ENCODE peak calls at places on chromosome 10, in eight cellular contexts. One of them, this sample, is unnamed.

GRCh38 chr10:88989824-88990527 is 622 bp upstream of the FAS start:
- DNase-seq in NCI-H510A: no peak
- DNase-seq in neural crest cell: no peak
- DNase-seq in nucleus accumbens: no peak
- DNase-seq in Caki2: no peak
- DNase-seq in ascending aorta: no peak
- DNase-seq in CD8-positive, alpha-beta memory T cell: no peak
- DNase-seq in left ventricle myocardium inferior: no peak
- DNase-seq in this sample: no peak

GRCh38 chr10:22849077-22849810 is 78.6 kb upstream of the ARMC3 start:
- DNase-seq in Caki2: no peak
- DNase-seq in neural crest cell: peak
- DNase-seq in left ventricle myocardium inferior: peak
- DNase-seq in NCI-H510A: no peak
- DNase-seq in ascending aorta: peak
- DNase-seq in CD8-positive, alpha-beta memory T cell: no peak
- DNase-seq in nucleus accumbens: peak
- DNase-seq in this sample: no peak

GRCh38 chr10:122548699-122549098 is 11.9 kb upstream of the DMBT1 start:
- DNase-seq in ascending aorta: no peak
- DNase-seq in nucleus accumbens: no peak
- DNase-seq in Caki2: no peak
- DNase-seq in neural crest cell: no peak
- DNase-seq in left ventricle myocardium inferior: no peak
- DNase-seq in NCI-H510A: no peak
- DNase-seq in CD8-positive, alpha-beta memory T cell: no peak
- DNase-seq in this sample: no peak

GRCh38 chr10:72058989-72059842 is 29.1 kb downstream of the SPOCK2 start:
- DNase-seq in NCI-H510A: no peak
- DNase-seq in nucleus accumbens: no peak
- DNase-seq in left ventricle myocardium inferior: no peak
- DNase-seq in neural crest cell: no peak
- DNase-seq in Caki2: no peak
- DNase-seq in CD8-positive, alpha-beta memory T cell: no peak
- DNase-seq in ascending aorta: no peak
- DNase-seq in this sample: no peak

GRCh38 chr10:59894114-59894513 is 12.2 kb downstream of the CCDC6 start:
- DNase-seq in nucleus accumbens: no peak
- DNase-seq in neural crest cell: no peak
- DNase-seq in ascending aorta: no peak
- DNase-seq in CD8-positive, alpha-beta memory T cell: no peak
- DNase-seq in Caki2: no peak
- DNase-seq in NCI-H510A: no peak
- DNase-seq in left ventricle myocardium inferior: no peak
- DNase-seq in this sample: no peak

GRCh38 chr10:94607111-94607510 is 61.5 kb downstream of the HELLS start:
- DNase-seq in ascending aorta: no peak
- DNase-seq in nucleus accumbens: no peak
- DNase-seq in Caki2: no peak
- DNase-seq in CD8-positive, alpha-beta memory T cell: no peak
- DNase-seq in NCI-H510A: no peak
- DNase-seq in left ventricle myocardium inferior: no peak
- DNase-seq in neural crest cell: no peak
- DNase-seq in this sample: no peak

GRCh38 chr10:68327889-68328786 is 3.7 kb upstream of the HNRNPH3 start:
- DNase-seq in left ventricle myocardium inferior: no peak
- DNase-seq in CD8-positive, alpha-beta memory T cell: no peak
- DNase-seq in NCI-H510A: no peak
- DNase-seq in Caki2: peak
- DNase-seq in ascending aorta: no peak
- DNase-seq in nucleus accumbens: no peak
- DNase-seq in neural crest cell: no peak
- DNase-seq in this sample: no peak

GRCh38 chr10:96842896-96843723 is 11.0 kb downstream of the LCOR start:
- DNase-seq in CD8-positive, alpha-beta memory T cell: no peak
- DNase-seq in Caki2: peak
- DNase-seq in left ventricle myocardium inferior: no peak
- DNase-seq in NCI-H510A: no peak
- DNase-seq in ascending aorta: no peak
- DNase-seq in neural crest cell: no peak
- DNase-seq in nucleus accumbens: no peak
- DNase-seq in this sample: no peak

GRCh38 chr10:31927597-31928530 is 767 bp downstream of the ARHGAP12 start:
- DNase-seq in left ventricle myocardium inferior: peak
- DNase-seq in nucleus accumbens: peak
- DNase-seq in NCI-H510A: no peak
- DNase-seq in CD8-positive, alpha-beta memory T cell: peak
- DNase-seq in neural crest cell: peak
- DNase-seq in Caki2: peak
- DNase-seq in ascending aorta: no peak
- DNase-seq in this sample: peak

GRCh38 chr10:132149261-132149660 is 37.5 kb upstream of the DPYSL4 start:
- DNase-seq in NCI-H510A: no peak
- DNase-seq in neural crest cell: no peak
- DNase-seq in Caki2: no peak
- DNase-seq in ascending aorta: no peak
- DNase-seq in left ventricle myocardium inferior: peak
- DNase-seq in CD8-positive, alpha-beta memory T cell: no peak
- DNase-seq in nucleus accumbens: no peak
- DNase-seq in this sample: no peak

GRCh38 chr10:121578298-121578697 is 19.9 kb downstream of the FGFR2 start:
- DNase-seq in CD8-positive, alpha-beta memory T cell: no peak
- DNase-seq in NCI-H510A: no peak
- DNase-seq in left ventricle myocardium inferior: no peak
- DNase-seq in ascending aorta: no peak
- DNase-seq in Caki2: no peak
- DNase-seq in nucleus accumbens: no peak
- DNase-seq in neural crest cell: no peak
- DNase-seq in this sample: no peak

GRCh38 chr10:31999261-31999660 is 57.0 kb downstream of the KIF5B start:
- DNase-seq in neural crest cell: no peak
- DNase-seq in NCI-H510A: no peak
- DNase-seq in nucleus accumbens: no peak
- DNase-seq in ascending aorta: no peak
- DNase-seq in Caki2: no peak
- DNase-seq in left ventricle myocardium inferior: no peak
- DNase-seq in CD8-positive, alpha-beta memory T cell: no peak
- DNase-seq in this sample: no peak

GRCh38 chr10:125933693-125934092 is 37.3 kb downstream of the FANK1 start:
- DNase-seq in CD8-positive, alpha-beta memory T cell: no peak
- DNase-seq in Caki2: no peak
- DNase-seq in left ventricle myocardium inferior: no peak
- DNase-seq in NCI-H510A: no peak
- DNase-seq in neural crest cell: no peak
- DNase-seq in ascending aorta: no peak
- DNase-seq in nucleus accumbens: no peak
- DNase-seq in this sample: no peak

GRCh38 chr10:6722616-6723004 is 142.5 kb upstream of the PRKCQ start:
- DNase-seq in CD8-positive, alpha-beta memory T cell: no peak
- DNase-seq in Caki2: peak
- DNase-seq in nucleus accumbens: no peak
- DNase-seq in ascending aorta: no peak
- DNase-seq in left ventricle myocardium inferior: no peak
- DNase-seq in NCI-H510A: no peak
- DNase-seq in neural crest cell: no peak
- DNase-seq in this sample: no peak

GRCh38 chr10:60575105-60575504 is 185.4 kb upstream of the ANK3 start:
- DNase-seq in Caki2: no peak
- DNase-seq in nucleus accumbens: no peak
- DNase-seq in CD8-positive, alpha-beta memory T cell: no peak
- DNase-seq in left ventricle myocardium inferior: no peak
- DNase-seq in ascending aorta: no peak
- DNase-seq in neural crest cell: no peak
- DNase-seq in NCI-H510A: no peak
- DNase-seq in this sample: no peak